ENCODE peak calls at places on chromosome 18, in four cellular contexts. One of them, this sample, is unnamed. For H3K9me3, the result is how much of the 10 kb centered on the place peaks cover.

GRCh38 chr18:25818505-25818904 is 271.9 kb downstream of the SS18 start:
- DNase-seq in HepG2: no peak
- DNase-seq in K562: no peak
- DNase-seq in HCT116: no peak
- DNase-seq in this sample: no peak

GRCh38 chr18:58727776-58728500 is 56.7 kb downstream of the MALT1 start:
- DNase-seq in HepG2: no peak
- DNase-seq in K562: no peak
- DNase-seq in HCT116: no peak
- DNase-seq in this sample: no peak

GRCh38 chr18:44602845-44603244 is 77.8 kb upstream of the SETBP1 start:
- DNase-seq in HepG2: no peak
- DNase-seq in K562: no peak
- DNase-seq in HCT116: no peak
- DNase-seq in this sample: no peak

GRCh38 chr18:48997985-48998831 is 47.4 kb upstream of the SMAD7 start:
- DNase-seq in HepG2: peak
- DNase-seq in K562: peak
- DNase-seq in HCT116: peak
- DNase-seq in this sample: no peak

GRCh38 chr18:50982802-50983179 is 15.0 kb downstream of the ELAC1 start:
- DNase-seq in HepG2: no peak
- DNase-seq in K562: no peak
- DNase-seq in HCT116: no peak
- DNase-seq in this sample: no peak

GRCh38 chr18:45373286-45373880 is 241.9 kb upstream of the SLC14A2 start:
- DNase-seq in HepG2: no peak
- DNase-seq in K562: no peak
- DNase-seq in HCT116: no peak
- DNase-seq in this sample: no peak

GRCh38 chr18:25278415-25278814 is 73.6 kb downstream of the ZNF521 start:
- DNase-seq in HepG2: no peak
- DNase-seq in K562: peak
- DNase-seq in HCT116: no peak
- DNase-seq in this sample: no peak

GRCh38 chr18:75592527-75592926 is 165.0 kb upstream of the SMIM21 start:
- DNase-seq in HepG2: no peak
- DNase-seq in K562: no peak
- DNase-seq in HCT116: no peak
- DNase-seq in this sample: no peak

GRCh38 chr18:58755304-58756010 is 84.2 kb downstream of the MALT1 start:
- DNase-seq in HepG2: no peak
- DNase-seq in K562: no peak
- DNase-seq in HCT116: no peak
- DNase-seq in this sample: no peak

GRCh38 chr18:25830787-25831186 is 259.6 kb downstream of the SS18 start:
- DNase-seq in HepG2: peak
- DNase-seq in K562: no peak
- DNase-seq in HCT116: no peak
- DNase-seq in this sample: no peak

GRCh38 chr18:50162486-50163304 is 32.3 kb downstream of the MYO5B start:
- DNase-seq in HepG2: no peak
- DNase-seq in K562: no peak
- DNase-seq in HCT116: no peak
- DNase-seq in this sample: no peak

GRCh38 chr18:32612651-32613050 is 142.0 kb upstream of the GAREM1 start:
- DNase-seq in HepG2: no peak
- DNase-seq in K562: no peak
- DNase-seq in HCT116: no peak
- DNase-seq in this sample: no peak

GRCh38 chr18:43935051-43935412 is 657.7 kb upstream of the SYT4 start:
- DNase-seq in HepG2: no peak
- DNase-seq in K562: no peak
- DNase-seq in HCT116: no peak
- DNase-seq in this sample: no peak

GRCh38 chr18:916562-916961 is 11.9 kb downstream of the ADCYAP1 start:
- DNase-seq in HepG2: no peak
- DNase-seq in K562: no peak
- DNase-seq in HCT116: no peak
- DNase-seq in this sample: no peak

GRCh38 chr18:7358989-7359726 is 128.3 kb downstream of the LRRC30 start:
- DNase-seq in HepG2: no peak
- DNase-seq in K562: no peak
- DNase-seq in HCT116: no peak
- DNase-seq in this sample: no peak

GRCh38 chr18:24397131-24397693 is 412 bp downstream of the OSBPL1A start:
- DNase-seq in HepG2: no peak
- DNase-seq in K562: no peak
- DNase-seq in HCT116: peak
- DNase-seq in this sample: no peak

GRCh38 chr18:13096232-13096631 is 105.1 kb downstream of the CEP192 start:
- DNase-seq in HepG2: no peak
- DNase-seq in K562: no peak
- DNase-seq in HCT116: no peak
- DNase-seq in this sample: no peak

GRCh38 chr18:13107074-13107473 is 111.5 kb upstream of the LDLRAD4 start:
- DNase-seq in HepG2: no peak
- DNase-seq in K562: no peak
- DNase-seq in HCT116: no peak
- DNase-seq in this sample: no peak

GRCh38 chr18:32488078-32488477 is 17.4 kb upstream of the GAREM1 start:
- DNase-seq in HepG2: no peak
- DNase-seq in K562: no peak
- DNase-seq in HCT116: no peak
- DNase-seq in this sample: no peak

GRCh38 chr18:56541790-56542189 is 96.6 kb downstream of the TXNL1 start:
- DNase-seq in HepG2: no peak
- DNase-seq in K562: no peak
- DNase-seq in HCT116: no peak
- DNase-seq in this sample: peak

GRCh38 chr18:58699551-58699950 is 28.3 kb downstream of the MALT1 start:
- DNase-seq in HepG2: no peak
- DNase-seq in K562: no peak
- DNase-seq in HCT116: no peak
- DNase-seq in this sample: no peak

GRCh38 chr18:22241806-22242440 is 72.5 kb downstream of the GATA6 start:
- DNase-seq in HepG2: no peak
- DNase-seq in K562: no peak
- DNase-seq in HCT116: no peak
- DNase-seq in this sample: no peak

GRCh38 chr18:68837665-68838390 is 39.9 kb downstream of the CCDC102B start:
- DNase-seq in HepG2: no peak
- DNase-seq in K562: no peak
- DNase-seq in HCT116: no peak
- DNase-seq in this sample: no peak

GRCh38 chr18:76496200-76496890 is 1.3 kb upstream of the ZNF516 start:
- DNase-seq in HepG2: peak
- DNase-seq in K562: peak
- DNase-seq in HCT116: no peak
- DNase-seq in this sample: no peak

GRCh38 chr18:27653247-27653646 is 468.1 kb upstream of the CHST9 start:
- DNase-seq in HepG2: no peak
- DNase-seq in K562: no peak
- DNase-seq in HCT116: no peak
- DNase-seq in this sample: no peak

GRCh38 chr18:21599585-21600525 is 649 bp downstream of the ESCO1 start:
- DNase-seq in HepG2: peak
- DNase-seq in K562: peak
- DNase-seq in HCT116: no peak
- DNase-seq in this sample: peak

GRCh38 chr18:76006151-76006550 is 488.9 kb downstream of the ZNF516 start:
- DNase-seq in HepG2: no peak
- DNase-seq in K562: no peak
- DNase-seq in HCT116: no peak
- DNase-seq in this sample: no peak

GRCh38 chr18:54444309-54444914 is 86.7 kb downstream of the C18orf54 start:
- DNase-seq in HepG2: peak
- DNase-seq in K562: peak
- DNase-seq in HCT116: peak
- DNase-seq in this sample: peak

GRCh38 chr18:65746936-65747335 is 3.9 kb upstream of the CDH7 start:
- DNase-seq in HepG2: no peak
- DNase-seq in K562: no peak
- DNase-seq in HCT116: no peak
- DNase-seq in this sample: no peak

GRCh38 chr18:47404845-47405244 is 153.4 kb upstream of the SKOR2 start:
- DNase-seq in HepG2: no peak
- DNase-seq in K562: no peak
- DNase-seq in HCT116: no peak
- DNase-seq in this sample: no peak
- TF ChIP-seq ZNF274 in HepG2: no peak
- TF ChIP-seq ZNF274 in K562: no peak
- TF ChIP-seq ZNF274 in HCT116: no peak
- TF ChIP-seq ZNF274 in this sample: no peak

DNA sequence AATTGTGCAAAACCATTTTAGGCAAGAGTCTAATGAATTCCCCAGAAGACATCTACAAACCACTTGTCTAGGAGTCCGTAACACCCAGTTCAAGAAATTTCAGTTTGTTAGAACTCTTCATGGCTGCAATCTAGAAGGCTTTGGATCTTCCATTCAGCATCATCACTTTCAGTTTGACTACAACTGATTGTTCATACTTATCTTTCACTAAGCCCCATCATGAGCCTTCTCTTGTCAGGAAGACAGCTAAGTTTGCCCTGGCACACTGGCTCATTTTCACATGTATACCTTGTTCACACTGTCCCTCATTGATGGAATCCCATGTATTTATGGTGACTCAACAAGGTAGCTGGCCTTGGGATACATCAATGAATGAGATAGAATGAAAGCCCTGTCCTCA is 898.4 kb upstream of the CELF4 start:
- DNase-seq in HepG2: no peak
- DNase-seq in K562: no peak
- DNase-seq in HCT116: no peak
- DNase-seq in this sample: no peak
- H3K9me3 ChIP-seq in HepG2: under half
- H3K9me3 ChIP-seq in K562: under half
- H3K9me3 ChIP-seq in HCT116: under half
- H3K9me3 ChIP-seq in this sample: under half

DNA sequence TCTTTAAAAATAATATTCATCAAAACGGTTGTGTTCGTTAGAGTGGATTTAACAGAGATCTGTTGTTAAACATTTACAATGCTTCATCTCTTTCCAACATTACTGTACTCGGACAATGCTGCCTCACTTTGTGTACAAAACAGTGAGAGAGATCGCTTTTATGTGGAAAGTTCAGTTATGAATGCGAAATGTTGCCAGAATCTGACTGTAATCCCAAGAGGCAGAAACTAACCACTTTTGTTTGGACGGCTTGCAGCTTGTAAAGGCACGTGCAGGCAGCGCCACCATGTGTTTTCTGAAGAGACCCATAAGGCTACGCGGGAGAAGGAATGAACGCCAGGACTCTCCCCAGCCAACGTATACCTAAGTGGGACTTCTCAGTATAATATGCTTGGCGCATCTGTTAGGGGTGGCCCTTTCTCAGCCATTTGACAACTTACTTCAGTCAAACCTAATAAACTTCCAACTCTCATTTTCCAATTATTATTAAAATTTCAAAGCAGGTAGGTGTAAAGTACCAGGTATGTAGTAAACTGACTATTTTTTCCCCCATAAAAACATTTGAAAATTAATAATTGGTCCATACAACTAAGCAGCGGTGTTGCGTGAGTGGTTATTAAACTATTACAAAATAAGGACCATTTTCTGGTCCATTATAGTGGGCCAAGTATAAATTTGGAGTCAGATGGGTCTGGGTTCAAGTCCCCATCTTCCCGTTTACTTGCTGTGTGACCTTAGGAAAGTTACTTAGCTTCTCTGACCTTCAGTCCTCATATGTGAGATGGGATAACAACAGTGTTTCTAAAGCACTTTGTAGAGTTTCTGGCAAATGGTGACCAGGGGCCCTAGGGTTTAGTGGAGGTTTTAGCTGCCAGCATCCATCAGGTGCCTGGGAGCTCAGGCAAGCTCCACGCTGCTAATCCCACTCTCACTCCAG is 5.6 kb upstream of the NAPG start:
- DNase-seq in HepG2: peak
- DNase-seq in K562: peak
- DNase-seq in HCT116: peak
- DNase-seq in this sample: peak
- TF ChIP-seq ZNF274 in HepG2: no peak
- TF ChIP-seq ZNF274 in K562: no peak
- TF ChIP-seq ZNF274 in HCT116: no peak
- TF ChIP-seq ZNF274 in this sample: no peak

GRCh38 chr18:41312241-41312590 is 642.8 kb upstream of the PIK3C3 start:
- DNase-seq in HepG2: no peak
- DNase-seq in K562: no peak
- DNase-seq in HCT116: no peak
- DNase-seq in this sample: no peak

GRCh38 chr18:41315134-41315533 is 639.9 kb upstream of the PIK3C3 start:
- DNase-seq in HepG2: no peak
- DNase-seq in K562: no peak
- DNase-seq in HCT116: no peak
- DNase-seq in this sample: no peak

DNA sequence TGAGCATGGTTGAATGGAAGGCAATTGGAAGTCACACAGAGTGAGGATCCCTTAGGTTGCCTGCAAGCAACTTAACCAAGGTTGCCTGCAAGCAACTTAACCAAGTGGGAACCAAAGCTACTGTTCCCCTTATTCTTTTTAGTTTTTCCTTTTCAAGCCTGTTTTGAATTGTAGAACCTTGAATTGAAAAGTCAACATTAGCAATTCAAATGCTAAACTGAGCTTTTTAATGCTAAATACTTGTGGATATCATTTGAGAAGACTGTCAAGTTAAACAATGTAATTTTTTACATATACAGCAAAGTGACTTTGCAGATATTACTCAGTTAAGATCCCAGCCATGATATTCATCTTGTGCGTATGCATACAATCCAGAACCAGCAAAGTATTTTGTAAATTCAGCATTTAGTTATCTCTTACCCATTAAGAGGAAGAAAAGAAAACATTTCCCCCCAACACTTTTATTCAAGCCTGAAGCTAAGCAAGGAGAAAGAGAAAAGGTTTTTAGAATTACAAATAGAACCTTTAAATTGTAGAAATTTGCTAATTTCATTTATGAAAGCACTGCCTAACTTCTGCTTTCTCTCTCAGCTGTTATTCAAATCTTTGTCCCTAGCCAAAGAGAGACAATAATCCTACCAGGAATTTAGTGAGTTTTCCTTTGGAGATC is 643.3 kb upstream of the PIK3C3 start:
- DNase-seq in HepG2: no peak
- DNase-seq in K562: no peak
- DNase-seq in HCT116: no peak
- DNase-seq in this sample: no peak
- H3K9me3 ChIP-seq in HepG2: under half
- H3K9me3 ChIP-seq in K562: under half
- H3K9me3 ChIP-seq in HCT116: under half
- H3K9me3 ChIP-seq in this sample: under half

DNA sequence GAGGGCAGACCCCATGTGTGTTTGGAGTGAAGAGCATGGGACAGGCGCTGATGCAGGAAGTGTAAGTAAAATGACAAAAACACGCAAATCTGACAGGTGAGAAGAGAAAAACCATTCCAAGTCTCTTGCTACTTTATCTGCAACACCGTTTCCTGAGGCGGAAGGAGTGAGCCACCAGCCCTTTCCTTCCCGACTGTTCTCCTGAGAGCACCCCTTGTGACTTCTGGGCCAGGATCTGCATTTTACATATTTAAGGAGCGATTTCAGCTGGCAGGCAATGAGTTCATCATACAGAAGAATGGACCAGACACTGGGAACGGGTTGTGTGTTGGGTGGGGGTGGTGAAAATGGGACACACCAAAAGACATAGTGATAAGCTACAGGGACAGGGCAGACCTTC is 277.3 kb downstream of the TGIF1 start:
- DNase-seq in HepG2: no peak
- DNase-seq in K562: no peak
- DNase-seq in HCT116: no peak
- DNase-seq in this sample: no peak
- TF ChIP-seq ZNF274 in HepG2: no peak
- TF ChIP-seq ZNF274 in K562: no peak
- TF ChIP-seq ZNF274 in HCT116: no peak
- TF ChIP-seq ZNF274 in this sample: no peak

This sample was measured in NT2/D1.